ENCODE peak calls at places on chromosomes 4 and X, in six cellular contexts. L, W, T, H, D and J are unnamed samples.

GRCh38 chr4:8336412-8337075 is 67.0 kb downstream of the HTRA3 start:
- DNase-seq in H (no peak), D (no peak), L (peak), T (no peak), W (peak), J (no peak)

GRCh38 chr4:119046263-119046662 is 89.4 kb upstream of the MYOZ2 start:
- DNase-seq in D (no peak), L (no peak), H (no peak), T (no peak), W (no peak), J (no peak)

GRCh38 chrX:126027229-126027628 is 138.9 kb downstream of the DCAF12L2 start:
- DNase-seq in D (no peak), W (no peak), H (no peak), T (no peak), L (no peak), J (no peak)

GRCh38 chrX:102835504-102836146 is 101.4 kb upstream of the RAB40AL start:
- DNase-seq in D (no peak), H (no peak), L (peak), W (no peak), T (no peak), J (no peak)

GRCh38 chr4:16387448-16387847 is 161.2 kb upstream of the TAPT1 start:
- DNase-seq in L (no peak), H (no peak), W (no peak), D (no peak), T (no peak), J (no peak)

GRCh38 chrX:267771-268261 is 13.4 kb upstream of the PLCXD1 start:
- DNase-seq in H (no peak), W (no peak), L (no peak), D (peak), T (no peak), J (no peak)

GRCh38 chr4:66959207-66959606 is 586.1 kb downstream of the CENPC start:
- DNase-seq in W (no peak), T (no peak), D (no peak), H (no peak), L (no peak), J (no peak)

GRCh38 chr4:147741190-147741788 is 9.4 kb downstream of the ARHGAP10 start:
- DNase-seq in L (peak), W (no peak), H (no peak), D (no peak), T (no peak), J (no peak)

GRCh38 chr4:1470393-1470670 is 64.1 kb upstream of the NKX1-1 start:
- DNase-seq in L (no peak), T (no peak), D (peak), W (no peak), H (no peak), J (no peak)

GRCh38 chr4:32485976-32486375 is 1765.8 kb downstream of the PCDH7 start:
- DNase-seq in W (no peak), T (no peak), L (no peak), D (no peak), H (no peak), J (no peak)

GRCh38 chr4:80196259-80197131 is 808 bp upstream of the PRDM8 start:
- DNase-seq in W (no peak), D (no peak), T (no peak), L (no peak), H (no peak), J (no peak)

GRCh38 chr4:77052352-77052751 is 23.4 kb downstream of the CCNI start:
- DNase-seq in D (peak), T (no peak), H (peak), L (peak), W (no peak), J (no peak)

GRCh38 chr4:85166318-85166717 is 199.8 kb upstream of the WDFY3 start:
- DNase-seq in L (no peak), D (no peak), W (no peak), H (no peak), T (no peak), J (no peak)

GRCh38 chr4:107592518-107592917 is 127.5 kb downstream of the PAPSS1 start:
- DNase-seq in W (peak), D (no peak), H (no peak), L (no peak), T (no peak), J (no peak)

GRCh38 chrX:99938464-99938863 is 471.6 kb downstream of the PCDH19 start:
- DNase-seq in L (no peak), T (no peak), D (no peak), H (no peak), W (no peak), J (no peak)

GRCh38 chr4:136650541-136651277 is 881.6 kb downstream of the PCDH18 start:
- DNase-seq in L (no peak), W (no peak), H (no peak), T (no peak), D (no peak), J (no peak)

GRCh38 chrX:132748909-132749308 is 209.5 kb downstream of the HS6ST2 start:
- DNase-seq in W (no peak), T (no peak), D (no peak), L (no peak), H (no peak), J (no peak)